ENCODE peak calls at places on chromosomes 5 and 9, in four cellular contexts. R is progenitor cell of endocrine pancreas, I is left ventricle myocardium inferior, L is psoas muscle. C is an unnamed sample.

GRCh38 chr5:129460121-129460950 is at the start of gene ADAMTS19:
- DNase-seq in R (no peak), I (peak), L (no peak), C (peak)

GRCh38 chr9:106387965-106388364 is 475.0 kb upstream of the ZNF462 start:
- DNase-seq in R (no peak), I (no peak), L (no peak), C (no peak)

GRCh38 chr5:158819840-158820620 is 279.7 kb downstream of the EBF1 start:
- DNase-seq in R (no peak), I (no peak), L (no peak), C (no peak)

GRCh38 chr9:24698864-24699518 is 153.3 kb upstream of the IZUMO3 start:
- DNase-seq in R (no peak), I (no peak), L (no peak), C (no peak)

GRCh38 chr9:7366121-7366520 is 433.5 kb downstream of the DMAC1 start:
- DNase-seq in R (no peak), I (no peak), L (no peak), C (no peak)

GRCh38 chr9:15333376-15333881 is 26.4 kb upstream of the TTC39B start:
- DNase-seq in R (no peak), I (no peak), L (no peak), C (no peak)

GRCh38 chr5:150517272-150518152 is 9.6 kb downstream of the NDST1 start:
- DNase-seq in R (no peak), I (peak), L (peak), C (no peak)

GRCh38 chr9:6758418-6759113 is 793 bp downstream of the KDM4C start:
- DNase-seq in R (peak), I (peak), L (peak), C (peak)

GRCh38 chr9:105142406-105143092 is 101.9 kb upstream of the SLC44A1 start:
- DNase-seq in R (no peak), I (no peak), L (no peak), C (no peak)

GRCh38 chr9:105662184-105663104 is at the start of gene TAL2:
- DNase-seq in R (no peak), I (no peak), L (no peak), C (no peak)

GRCh38 chr9:125466356-125466855 is 204.8 kb downstream of the GAPVD1 start:
- DNase-seq in R (no peak), I (no peak), L (no peak), C (no peak)

GRCh38 chr5:97383996-97384395 is 200.9 kb upstream of the RIOK2 start:
- DNase-seq in R (no peak), I (no peak), L (no peak), C (no peak)

GRCh38 chr5:1190915-1191314 is 10.5 kb upstream of the SLC6A19 start:
- DNase-seq in R (no peak), I (no peak), L (peak), C (no peak)

GRCh38 chr5:154653764-154654483 is 101.3 kb upstream of the LARP1 start:
- DNase-seq in R (no peak), I (no peak), L (no peak), C (no peak)

GRCh38 chr9:123586140-123586735 is 230.2 kb downstream of the CRB2 start:
- DNase-seq in R (no peak), I (no peak), L (no peak), C (no peak)

GRCh38 chr5:57450991-57451876 is 31.4 kb downstream of the ACTBL2 start:
- DNase-seq in R (no peak), I (no peak), L (no peak), C (no peak)

GRCh38 chr9:81146684-81147337 is 542.5 kb downstream of the TLE1 start:
- DNase-seq in R (no peak), I (no peak), L (no peak), C (no peak)

GRCh38 chr9:126915281-126915816 is 767 bp downstream of the RALGPS1 start:
- DNase-seq in R (peak), I (peak), L (peak), C (peak)

DNA sequence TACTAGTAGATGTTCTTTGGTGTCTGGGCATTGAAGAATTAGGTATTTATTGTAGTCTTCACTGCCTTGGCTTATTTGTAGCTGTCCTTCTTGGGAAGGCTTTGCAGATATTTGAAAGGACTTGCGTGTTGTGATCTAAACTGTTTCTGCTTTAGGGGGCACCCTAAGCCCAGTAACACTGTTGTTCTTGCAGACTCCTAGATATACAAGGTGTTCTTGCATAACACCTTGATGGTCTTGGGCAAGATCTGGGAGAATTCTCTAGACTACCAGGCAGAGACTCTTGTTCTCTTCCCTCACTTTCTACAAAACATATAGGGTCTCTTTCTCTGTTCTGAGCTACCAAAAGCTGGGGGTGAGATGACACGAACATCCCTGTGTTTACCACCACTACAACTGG is 179.1 kb downstream of the FAM170A start:
- DNase-seq in R (no peak), I (no peak), L (no peak), C (no peak)
- TF ChIP-seq CTCF in R (no peak), I (no peak), L (no peak), C (no peak)

DNA sequence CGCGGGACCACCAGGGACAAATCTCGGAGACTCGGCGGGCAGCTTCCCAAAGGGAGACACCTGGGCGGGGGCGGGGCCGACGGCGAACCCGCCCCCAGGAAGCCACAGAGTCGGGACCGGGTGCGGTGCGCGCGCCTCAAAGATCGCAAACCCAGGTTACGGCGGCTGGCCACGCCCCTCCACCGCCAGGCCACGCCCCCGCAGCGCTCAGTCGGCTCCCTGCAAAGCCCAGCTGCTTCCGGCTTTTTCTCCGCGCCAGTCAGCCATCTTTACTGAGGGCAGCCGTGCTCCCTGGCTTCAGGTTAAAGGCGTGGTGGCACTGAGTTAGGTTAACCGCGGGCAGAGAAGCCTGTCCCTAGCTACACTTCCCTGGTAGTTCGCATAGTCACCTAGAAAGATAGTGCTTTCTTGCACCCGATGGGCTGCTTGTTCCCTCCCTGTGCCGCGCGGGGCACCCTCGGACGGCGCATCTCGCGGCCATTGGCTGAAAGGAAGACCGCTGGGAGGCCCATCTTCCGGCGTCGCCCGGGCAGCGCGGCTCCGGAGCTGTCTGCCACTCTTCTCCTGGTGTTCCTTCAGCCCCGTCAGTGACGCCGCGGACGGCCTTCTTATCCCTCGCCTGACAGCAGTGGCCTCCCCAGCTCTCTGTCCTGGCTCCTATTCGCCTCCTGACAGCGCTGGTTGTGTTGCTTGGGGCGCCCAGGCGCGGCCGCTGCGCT is at the start of gene TBC1D2:
- DNase-seq in R (peak), I (peak), L (peak), C (peak)
- TF ChIP-seq CTCF in R (peak), I (peak), L (no peak), C (peak)

GRCh38 chr5:142894315-142894714 is 124.1 kb downstream of the ARHGAP26 start:
- DNase-seq in R (no peak), I (no peak), L (no peak), C (no peak)

GRCh38 chr5:142888469-142889085 is 118.4 kb downstream of the ARHGAP26 start:
- DNase-seq in R (no peak), I (no peak), L (no peak), C (no peak)

GRCh38 chr5:142894749-142895148 is 124.6 kb downstream of the ARHGAP26 start:
- DNase-seq in R (no peak), I (no peak), L (no peak), C (no peak)

GRCh38 chr5:142896325-142897007 is 126.3 kb downstream of the ARHGAP26 start:
- DNase-seq in R (no peak), I (no peak), L (no peak), C (no peak)

DNA sequence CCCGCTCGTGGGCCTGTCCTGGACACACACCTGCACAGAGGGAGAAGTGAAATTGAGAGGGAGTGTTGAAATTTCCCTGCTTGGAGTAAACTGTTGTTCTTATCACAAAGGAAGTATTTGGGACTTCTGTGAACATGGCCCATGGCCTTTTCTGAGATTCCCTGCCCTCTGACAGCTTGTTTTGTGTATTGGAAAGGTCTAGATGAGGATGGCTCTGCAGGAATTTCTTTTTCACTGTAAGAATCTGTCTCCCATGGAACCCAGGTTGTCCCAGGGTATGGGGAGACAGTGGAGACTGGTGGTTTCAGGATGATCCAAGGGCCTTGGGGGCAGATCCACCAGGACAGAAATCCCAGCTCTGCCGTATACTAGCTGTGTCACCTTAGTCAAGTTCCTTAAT is 121.8 kb downstream of the ARHGAP26 start:
- DNase-seq in R (no peak), I (no peak), L (no peak), C (no peak)
- TF ChIP-seq CTCF in R (no peak), I (no peak), L (no peak), C (no peak)

DNA sequence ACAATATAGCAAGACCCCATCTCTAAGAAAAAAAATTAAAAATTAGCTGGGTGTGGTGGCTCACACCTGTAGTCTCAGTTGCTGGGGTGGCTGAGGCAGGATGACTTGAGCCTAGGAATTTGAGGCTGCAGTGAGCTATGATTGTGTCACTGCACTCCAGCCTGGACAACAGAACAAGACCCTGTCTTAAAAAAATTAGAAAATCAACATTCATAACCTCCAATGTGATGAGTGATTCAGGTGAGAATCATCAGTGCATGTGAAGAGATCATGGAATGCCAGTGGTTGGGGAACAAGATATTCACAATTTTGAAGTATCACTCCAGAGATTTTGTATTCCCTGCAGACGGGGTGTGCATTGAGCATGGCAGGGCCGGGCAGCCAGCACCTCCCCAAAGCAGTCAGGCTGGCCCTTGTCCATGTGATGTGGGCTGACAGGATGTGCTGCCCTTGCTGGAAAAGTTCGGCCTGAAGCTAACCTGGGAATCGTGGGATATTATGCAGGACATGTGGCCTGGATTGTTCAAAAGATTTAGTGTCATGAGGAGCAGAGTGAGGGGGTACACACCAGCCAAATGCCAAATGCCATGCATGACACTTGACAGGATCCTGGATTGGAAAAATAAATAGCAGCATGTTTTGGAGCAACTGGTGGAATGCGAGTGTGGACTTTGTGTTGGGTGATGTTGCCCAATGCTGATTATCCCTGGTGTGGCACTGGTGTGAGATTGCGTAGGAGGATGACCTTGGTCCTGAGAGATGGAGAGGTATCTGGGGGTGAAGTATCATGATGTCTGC is 189.0 kb downstream of the RGS3 start:
- DNase-seq in R (no peak), I (no peak), L (no peak), C (no peak)
- TF ChIP-seq CTCF in R (no peak), I (no peak), L (no peak), C (no peak)

GRCh38 chr5:89722538-89722937 is 687.0 kb downstream of the CETN3 start:
- DNase-seq in R (no peak), I (no peak), L (no peak), C (no peak)
- TF ChIP-seq CTCF in R (no peak), I (no peak), L (no peak), C (no peak)

GRCh38 chr9:79858509-79858908 is 286.7 kb downstream of the TLE4 start:
- DNase-seq in R (no peak), I (no peak), L (no peak), C (no peak)
- TF ChIP-seq CTCF in R (no peak), I (no peak), L (no peak), C (no peak)

GRCh38 chr5:78549043-78549442 is 99.5 kb downstream of the LHFPL2 start:
- DNase-seq in R (no peak), I (no peak), L (no peak), C (no peak)

GRCh38 chr5:78553578-78553977 is 95.0 kb downstream of the LHFPL2 start:
- DNase-seq in R (no peak), I (no peak), L (no peak), C (no peak)

GRCh38 chr5:78548216-78548615 is 100.4 kb downstream of the LHFPL2 start:
- DNase-seq in R (no peak), I (no peak), L (no peak), C (no peak)

GRCh38 chr5:78552729-78553341 is 95.7 kb downstream of the LHFPL2 start:
- DNase-seq in R (no peak), I (no peak), L (no peak), C (peak)

DNA sequence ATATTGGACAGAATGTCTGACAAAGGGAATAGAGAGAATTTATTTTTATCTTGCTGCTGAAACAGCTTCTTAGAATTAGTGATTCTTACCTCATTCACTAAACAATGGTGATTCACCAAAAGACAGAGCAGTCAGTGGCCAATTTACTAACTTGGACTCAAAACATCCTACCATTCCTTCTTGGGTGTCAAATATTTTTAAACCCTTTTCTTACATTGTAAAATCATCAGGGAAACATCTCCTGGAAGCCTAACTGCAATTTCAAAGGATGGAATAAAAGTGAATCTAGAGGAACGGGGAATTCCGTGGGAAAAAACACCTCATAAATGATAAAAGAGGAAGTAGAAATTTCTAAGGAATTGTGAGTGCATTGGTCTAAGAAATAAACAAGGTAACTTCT is 97.7 kb downstream of the LHFPL2 start:
- DNase-seq in R (no peak), I (no peak), L (no peak), C (no peak)
- TF ChIP-seq CTCF in R (no peak), I (no peak), L (no peak), C (no peak)

GRCh38 chr9:127918201-127919107 is 1.6 kb upstream of the ST6GALNAC4 start:
- DNase-seq in R (no peak), I (no peak), L (no peak), C (no peak)
- TF ChIP-seq CTCF in R (peak), I (peak), L (no peak), C (no peak)

GRCh38 chr9:121118266-121118665 is 43.5 kb downstream of the CNTRL start:
- DNase-seq in R (no peak), I (no peak), L (no peak), C (no peak)
- TF ChIP-seq CTCF in R (no peak), I (no peak), L (no peak), C (no peak)